ENCODE peak calls at places on chromosomes 16 and 17, in four cellular contexts. One of them, this sample, is unnamed. For H3K4me1, the result is how much of the 10 kb centered on the place peaks cover.

GRCh38 chr17:48209973-48210372 is 102.4 kb downstream of the SNX11 start:
- DNase-seq in kidney: no peak
- DNase-seq in mucosa of descending colon: no peak
- DNase-seq in HAP-1: no peak
- DNase-seq in this sample: no peak

GRCh38 chr17:15966879-15967248 is 21.9 kb downstream of the ADORA2B start:
- DNase-seq in HAP-1: peak
- DNase-seq in kidney: peak
- DNase-seq in mucosa of descending colon: peak
- DNase-seq in this sample: no peak

GRCh38 chr17:78723001-78723796 is 58.9 kb downstream of the CYTH1 start:
- DNase-seq in HAP-1: peak
- DNase-seq in mucosa of descending colon: no peak
- DNase-seq in kidney: peak
- DNase-seq in this sample: peak

GRCh38 chr17:50607522-50607921 is 27.2 kb upstream of the ABCC3 start:
- DNase-seq in mucosa of descending colon: no peak
- DNase-seq in kidney: no peak
- DNase-seq in HAP-1: no peak
- DNase-seq in this sample: no peak

GRCh38 chr16:48318630-48319029 is 66.6 kb downstream of the SIAH1 start:
- DNase-seq in kidney: no peak
- DNase-seq in HAP-1: no peak
- DNase-seq in mucosa of descending colon: no peak
- DNase-seq in this sample: no peak

GRCh38 chr16:10218490-10219206 is 36.4 kb upstream of the GRIN2A start:
- DNase-seq in kidney: no peak
- DNase-seq in HAP-1: no peak
- DNase-seq in mucosa of descending colon: no peak
- DNase-seq in this sample: no peak

GRCh38 chr17:73313526-73314127 is 1.8 kb upstream of the CDC42EP4 start:
- DNase-seq in HAP-1: peak
- DNase-seq in mucosa of descending colon: no peak
- DNase-seq in kidney: no peak
- DNase-seq in this sample: no peak

GRCh38 chr17:29590979-29591736 is 1.7 kb upstream of the GIT1 start:
- DNase-seq in HAP-1: peak
- DNase-seq in mucosa of descending colon: peak
- DNase-seq in kidney: no peak
- DNase-seq in this sample: peak

GRCh38 chr16:73546351-73546845 is 498.5 kb upstream of the ZFHX3 start:
- DNase-seq in kidney: no peak
- DNase-seq in HAP-1: no peak
- DNase-seq in mucosa of descending colon: no peak
- DNase-seq in this sample: no peak

GRCh38 chr17:54177606-54178308 is 355.0 kb downstream of the KIF2B start:
- DNase-seq in HAP-1: no peak
- DNase-seq in mucosa of descending colon: no peak
- DNase-seq in kidney: no peak
- DNase-seq in this sample: no peak

GRCh38 chr16:66581246-66581952 is 2.1 kb downstream of the CMTM2 start:
- DNase-seq in HAP-1: no peak
- DNase-seq in kidney: no peak
- DNase-seq in mucosa of descending colon: no peak
- DNase-seq in this sample: no peak

GRCh38 chr17:81517339-81518112 is 4.9 kb upstream of the ACTG1 start:
- DNase-seq in kidney: peak
- DNase-seq in HAP-1: no peak
- DNase-seq in mucosa of descending colon: peak
- DNase-seq in this sample: no peak

GRCh38 chr17:1144139-1144538 is 35.6 kb downstream of the ABR start:
- DNase-seq in HAP-1: no peak
- DNase-seq in kidney: no peak
- DNase-seq in mucosa of descending colon: no peak
- DNase-seq in this sample: no peak

GRCh38 chr16:89315791-89316581 is 98.5 kb downstream of the ZNF778 start:
- DNase-seq in mucosa of descending colon: peak
- DNase-seq in HAP-1: no peak
- DNase-seq in kidney: peak
- DNase-seq in this sample: peak

GRCh38 chr17:71460943-71461342 is 659.9 kb upstream of the SOX9 start:
- DNase-seq in mucosa of descending colon: no peak
- DNase-seq in kidney: no peak
- DNase-seq in HAP-1: no peak
- DNase-seq in this sample: no peak

GRCh38 chr16:30875881-30876791 is 17.7 kb downstream of the BCL7C start:
- DNase-seq in mucosa of descending colon: no peak
- DNase-seq in HAP-1: peak
- DNase-seq in kidney: no peak
- DNase-seq in this sample: no peak

GRCh38 chr16:79971237-79971572 is 370.7 kb upstream of the MAF start:
- DNase-seq in kidney: no peak
- DNase-seq in mucosa of descending colon: no peak
- DNase-seq in HAP-1: no peak
- DNase-seq in this sample: no peak

GRCh38 chr16:71412270-71413160 is 29.3 kb downstream of the TLE7 start:
- DNase-seq in kidney: peak
- DNase-seq in HAP-1: peak
- DNase-seq in mucosa of descending colon: no peak
- DNase-seq in this sample: peak

GRCh38 chr17:1471931-1472727 is 16.1 kb upstream of the CRK start:
- DNase-seq in HAP-1: no peak
- DNase-seq in mucosa of descending colon: no peak
- DNase-seq in kidney: no peak
- DNase-seq in this sample: no peak

GRCh38 chr16:17470871-17471744 is at the start of gene XYLT1:
- DNase-seq in kidney: peak
- DNase-seq in mucosa of descending colon: peak
- DNase-seq in HAP-1: no peak
- DNase-seq in this sample: peak

GRCh38 chr16:85390511-85391174 is 222.5 kb upstream of the GSE1 start:
- DNase-seq in kidney: peak
- DNase-seq in mucosa of descending colon: peak
- DNase-seq in HAP-1: no peak
- DNase-seq in this sample: peak

GRCh38 chr17:34895388-34895787 is 65.9 kb downstream of the CCT6B start:
- DNase-seq in kidney: no peak
- DNase-seq in mucosa of descending colon: no peak
- DNase-seq in HAP-1: no peak
- DNase-seq in this sample: no peak

GRCh38 chr17:27610304-27610676 is 20.7 kb upstream of the LGALS9 start:
- DNase-seq in mucosa of descending colon: peak
- DNase-seq in kidney: no peak
- DNase-seq in HAP-1: no peak
- DNase-seq in this sample: peak

GRCh38 chr17:56441331-56441730 is 152.2 kb upstream of the NOG start:
- DNase-seq in kidney: no peak
- DNase-seq in mucosa of descending colon: no peak
- DNase-seq in HAP-1: no peak
- DNase-seq in this sample: no peak

GRCh38 chr17:47605006-47605405 is 44.7 kb upstream of the KPNB1 start:
- DNase-seq in HAP-1: no peak
- DNase-seq in mucosa of descending colon: no peak
- DNase-seq in kidney: no peak
- DNase-seq in this sample: no peak

GRCh38 chr17:45335721-45336120 is 18.9 kb upstream of the MAP3K14 start:
- DNase-seq in kidney: no peak
- DNase-seq in mucosa of descending colon: no peak
- DNase-seq in HAP-1: no peak
- DNase-seq in this sample: no peak
- H3K4me3 ChIP-seq in kidney: no peak
- H3K4me3 ChIP-seq in mucosa of descending colon: no peak
- H3K4me3 ChIP-seq in HAP-1: no peak
- H3K4me3 ChIP-seq in this sample: no peak

GRCh38 chr17:40337351-40337750 is 27.2 kb downstream of the GJD3 start:
- DNase-seq in mucosa of descending colon: no peak
- DNase-seq in kidney: no peak
- DNase-seq in HAP-1: no peak
- DNase-seq in this sample: no peak
- H3K4me1 ChIP-seq in mucosa of descending colon: under half
- H3K4me1 ChIP-seq in kidney: under half
- H3K4me1 ChIP-seq in HAP-1: under half
- H3K4me1 ChIP-seq in this sample: under half

GRCh38 chr16:20740007-20740883 is 1.4 kb downstream of the THUMPD1 start:
- DNase-seq in kidney: no peak
- DNase-seq in HAP-1: peak
- DNase-seq in mucosa of descending colon: no peak
- DNase-seq in this sample: no peak
- H3K4me3 ChIP-seq in kidney: peak
- H3K4me3 ChIP-seq in HAP-1: peak
- H3K4me3 ChIP-seq in mucosa of descending colon: peak
- H3K4me3 ChIP-seq in this sample: peak

GRCh38 chr17:17115620-17116019 is 73.4 kb downstream of the MPRIP start:
- DNase-seq in HAP-1: no peak
- DNase-seq in kidney: no peak
- DNase-seq in mucosa of descending colon: peak
- DNase-seq in this sample: peak

GRCh38 chr17:17112628-17113200 is 70.5 kb downstream of the MPRIP start:
- DNase-seq in kidney: peak
- DNase-seq in mucosa of descending colon: peak
- DNase-seq in HAP-1: no peak
- DNase-seq in this sample: peak

GRCh38 chr17:17111401-17112393 is 69.4 kb downstream of the MPRIP start:
- DNase-seq in mucosa of descending colon: peak
- DNase-seq in HAP-1: no peak
- DNase-seq in kidney: peak
- DNase-seq in this sample: no peak

GRCh38 chr17:17116406-17116805 is 74.1 kb downstream of the MPRIP start:
- DNase-seq in HAP-1: no peak
- DNase-seq in kidney: no peak
- DNase-seq in mucosa of descending colon: peak
- DNase-seq in this sample: no peak

DNA sequence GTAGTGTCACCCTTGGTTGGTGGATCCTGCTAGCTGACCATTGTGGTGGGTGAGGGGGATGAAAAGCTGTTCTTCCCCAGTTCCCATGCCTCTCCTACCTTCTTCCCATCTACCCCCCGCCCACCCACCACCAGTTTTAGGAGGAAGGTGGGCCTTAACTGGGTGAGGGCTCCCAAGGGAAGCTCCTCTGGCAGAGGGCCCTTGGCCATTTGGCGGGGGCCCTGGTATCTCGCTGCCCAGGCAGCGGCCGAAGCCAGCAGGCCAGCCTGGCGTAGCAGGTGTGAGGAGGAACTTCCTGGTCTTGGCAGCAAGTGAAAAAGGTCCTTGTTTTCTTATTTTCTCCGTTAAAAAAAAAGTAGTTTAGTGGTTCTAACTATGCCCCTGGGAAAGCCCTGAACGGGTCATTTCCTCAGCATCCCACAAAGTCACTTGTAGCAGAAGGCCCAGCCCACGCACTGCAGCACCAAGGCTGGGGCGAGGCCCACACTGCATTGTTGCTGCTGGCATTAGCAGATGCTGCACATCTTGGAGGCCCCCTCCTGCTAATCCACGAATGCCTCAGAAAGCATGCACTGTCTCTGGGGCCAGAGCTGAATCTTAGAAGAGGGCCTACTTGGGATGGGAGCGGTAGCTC is 72.5 kb downstream of the MPRIP start:
- DNase-seq in kidney: peak
- DNase-seq in mucosa of descending colon: peak
- DNase-seq in HAP-1: no peak
- DNase-seq in this sample: no peak
- H3K4me1 ChIP-seq in kidney: under half
- H3K4me1 ChIP-seq in mucosa of descending colon: under half
- H3K4me1 ChIP-seq in HAP-1: under half
- H3K4me1 ChIP-seq in this sample: half or more

DNA sequence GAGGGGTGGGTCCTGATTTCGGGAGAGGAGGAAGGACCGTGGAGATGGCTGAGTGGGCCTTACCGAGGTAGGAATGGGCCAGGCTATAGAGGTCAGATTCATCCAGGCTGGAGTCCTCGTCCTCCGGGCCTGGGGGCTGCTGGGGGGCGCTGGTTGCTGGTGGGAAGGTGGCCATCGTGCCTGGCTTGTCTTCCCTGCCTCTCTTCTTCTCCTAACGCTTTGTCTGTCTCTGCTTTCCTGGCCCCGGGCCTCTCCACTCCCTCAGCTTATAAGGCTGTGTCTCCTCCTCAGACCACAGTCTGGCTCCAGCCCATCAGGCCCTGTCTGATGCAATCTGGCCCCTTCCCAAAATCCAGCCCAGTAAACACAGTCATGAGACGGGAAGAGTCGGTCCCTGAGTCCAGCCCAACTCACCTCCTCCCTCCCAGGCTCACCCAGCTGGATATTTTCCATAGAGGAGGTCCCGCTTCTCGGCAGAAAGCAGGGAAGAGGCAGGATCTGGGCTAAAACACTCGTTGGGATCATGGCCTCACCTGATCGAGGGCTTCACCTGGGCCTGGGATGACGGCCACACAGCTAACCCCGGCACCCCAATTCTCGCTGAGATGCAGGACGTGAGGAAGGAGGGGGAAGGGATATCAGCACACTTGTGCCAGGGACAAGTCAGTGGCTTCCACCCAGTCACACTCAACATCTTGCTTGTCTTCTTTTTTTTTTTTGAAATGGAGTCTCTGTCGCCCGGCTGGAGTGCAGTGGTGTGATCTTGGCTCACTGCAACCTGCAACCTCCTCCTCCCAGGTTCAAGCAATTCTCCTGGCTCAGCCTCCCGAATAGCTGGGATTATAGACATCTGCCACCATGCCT is at the start of gene NUPR1:
- DNase-seq in kidney: peak
- DNase-seq in HAP-1: peak
- DNase-seq in mucosa of descending colon: peak
- DNase-seq in this sample: peak
- H3K4me3 ChIP-seq in kidney: peak
- H3K4me3 ChIP-seq in HAP-1: no peak
- H3K4me3 ChIP-seq in mucosa of descending colon: peak
- H3K4me3 ChIP-seq in this sample: peak

DNA sequence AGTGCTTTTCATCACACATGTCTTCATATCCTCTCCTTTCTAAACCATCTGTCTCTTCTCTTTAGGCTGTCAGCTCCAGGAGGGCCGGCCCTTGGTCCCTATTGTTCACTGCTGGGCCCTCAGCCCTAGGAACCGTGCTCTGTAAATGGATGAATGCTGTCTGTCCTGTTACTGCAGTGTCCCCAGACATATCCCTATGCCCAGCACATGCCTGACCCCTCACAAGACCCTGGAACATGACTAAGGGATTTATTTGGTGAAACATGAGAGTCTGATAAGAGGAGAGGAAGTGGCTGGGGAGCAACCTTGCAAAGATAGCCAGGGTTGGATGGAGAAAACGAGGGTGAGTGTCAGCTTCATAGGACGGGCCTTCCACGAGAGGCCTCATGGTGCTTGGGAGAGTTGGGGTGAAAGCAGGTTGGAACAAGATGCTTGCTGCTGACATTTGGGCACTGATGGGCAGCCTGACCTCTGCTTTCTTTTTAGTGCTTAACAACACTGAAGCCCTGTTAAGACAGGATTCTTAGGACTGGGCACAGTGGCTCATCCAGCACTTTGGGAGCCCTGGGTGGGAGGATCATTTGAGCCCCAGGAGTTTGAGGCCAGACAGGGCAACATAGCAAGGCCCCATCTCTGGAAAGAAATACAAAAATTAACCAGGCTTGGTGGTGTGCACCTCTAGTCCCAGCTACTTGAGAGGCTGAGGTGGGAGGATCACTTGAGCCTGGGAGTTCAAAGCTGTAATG is 39.0 kb downstream of the ABCC1 start:
- DNase-seq in kidney: no peak
- DNase-seq in mucosa of descending colon: no peak
- DNase-seq in HAP-1: no peak
- DNase-seq in this sample: no peak
- H3K4me1 ChIP-seq in kidney: under half
- H3K4me1 ChIP-seq in mucosa of descending colon: under half
- H3K4me1 ChIP-seq in HAP-1: under half
- H3K4me1 ChIP-seq in this sample: under half